ENCODE peak calls at places on chromosomes 1 and 21, in four cellular contexts. Y is PC-3, Q is brain microvascular endothelial cell, H is cardiac fibroblast. M is an unnamed sample.

GRCh38 chr21:42013338-42013737 is 3.2 kb upstream of the ZBTB21 start:
- DNase-seq in Y (no peak), Q (no peak), H (no peak), M (no peak)

GRCh38 chr1:52520149-52520548 is 32.7 kb downstream of the TUT4 start:
- DNase-seq in H (peak), Q (no peak), Y (no peak), M (peak)

GRCh38 chr1:29749546-29749945 is 513.2 kb downstream of the PTPRU start:
- DNase-seq in H (no peak), Q (no peak), Y (no peak), M (no peak)

GRCh38 chr21:21101911-21102310 is 103.7 kb downstream of the NCAM2 start:
- DNase-seq in H (peak), Y (peak), Q (peak), M (peak)

GRCh38 chr1:24189528-24189927 is 2.4 kb upstream of the IFNLR1 start:
- DNase-seq in Q (no peak), H (no peak), Y (no peak), M (no peak)

GRCh38 chr1:244173240-244173639 is 122.2 kb downstream of the ZBTB18 start:
- DNase-seq in Y (no peak), Q (no peak), H (no peak), M (no peak)

GRCh38 chr21:35095859-35096291 is 46.8 kb upstream of the RUNX1 start:
- DNase-seq in H (peak), Q (no peak), Y (no peak), M (peak)

GRCh38 chr21:42219606-42220137 is 732 bp downstream of the ABCG1 start:
- DNase-seq in H (no peak), Q (no peak), Y (no peak), M (no peak)

GRCh38 chr1:240258910-240259309 is 167.2 kb downstream of the FMN2 start:
- DNase-seq in Y (peak), Q (peak), H (peak), M (peak)

GRCh38 chr1:26582836-26583460 is 53.4 kb downstream of the RPS6KA1 start:
- DNase-seq in Q (peak), H (peak), Y (peak), M (peak)

GRCh38 chr1:181089777-181090505 is 1.4 kb downstream of the IER5 start:
- DNase-seq in Q (no peak), H (peak), Y (peak), M (peak)

GRCh38 chr1:237910834-237911233 is 20.1 kb upstream of the ZP4 start:
- DNase-seq in Y (no peak), H (no peak), Q (no peak), M (no peak)

GRCh38 chr1:231196728-231197127 is 34.9 kb downstream of the TRIM67 start:
- DNase-seq in Q (no peak), Y (no peak), H (no peak), M (no peak)

GRCh38 chr1:209583408-209583807 is at the start of gene CAMK1G:
- DNase-seq in Y (peak), H (peak), Q (peak), M (peak)

GRCh38 chr1:67138813-67139539 is 4.2 kb upstream of the C1orf141 start:
- DNase-seq in Y (no peak), Q (no peak), H (no peak), M (no peak)

GRCh38 chr1:69737527-69738176 is 169.9 kb downstream of the LRRC7 start:
- DNase-seq in Q (peak), H (peak), Y (peak), M (peak)

GRCh38 chr1:204726478-204726877 is 40.9 kb upstream of the LRRN2 start:
- DNase-seq in Q (peak), Y (peak), H (peak), M (peak)

GRCh38 chr1:37741662-37742061 is 23.3 kb downstream of the EPHA10 start:
- DNase-seq in Q (no peak), H (no peak), Y (no peak), M (no peak)

GRCh38 chr1:6622396-6623152 is 2.1 kb upstream of the THAP3 start:
- DNase-seq in Y (no peak), Q (no peak), H (no peak), M (no peak)

GRCh38 chr1:203346755-203347102 is 4.2 kb downstream of the FMOD start:
- DNase-seq in Q (no peak), H (no peak), Y (no peak), M (no peak)

GRCh38 chr1:70486676-70487470 is 75.8 kb downstream of the CTH start:
- DNase-seq in Q (peak), H (peak), Y (peak), M (peak)

GRCh38 chr1:201511925-201512539 is 5.1 kb upstream of the CSRP1 start:
- DNase-seq in Q (no peak), H (no peak), Y (peak), M (no peak)

GRCh38 chr1:3746389-3746783 is 5.9 kb upstream of the CCDC27 start:
- DNase-seq in Y (peak), H (no peak), Q (no peak), M (no peak)

GRCh38 chr1:28317014-28317413 is 11.8 kb upstream of the MED18 start:
- DNase-seq in Q (no peak), H (no peak), Y (peak), M (no peak)

GRCh38 chr1:18407166-18408045 is 73.3 kb upstream of the KLHDC7A start:
- DNase-seq in H (no peak), Y (peak), Q (no peak), M (no peak)

GRCh38 chr1:208112380-208112779 is 131.8 kb downstream of the PLXNA2 start:
- DNase-seq in Y (no peak), H (no peak), Q (no peak), M (no peak)

GRCh38 chr1:28036431-28036830 is 52.0 kb downstream of the EYA3 start:
- DNase-seq in Q (no peak), Y (peak), H (no peak), M (no peak)

GRCh38 chr1:116379674-116380498 is 6.8 kb downstream of the ATP1A1 start:
- DNase-seq in Y (no peak), H (no peak), Q (no peak), M (no peak)

GRCh38 chr1:21834094-21834493 is 22.0 kb downstream of the LDLRAD2 start:
- DNase-seq in H (no peak), Q (no peak), Y (no peak), M (no peak)
- TF ChIP-seq CTCF in H (no peak), Q (peak), Y (peak), M (no peak)

GRCh38 chr21:45480701-45481500 is 61.3 kb downstream of the SLC19A1 start:
- DNase-seq in Q (no peak), H (no peak), Y (no peak), M (no peak)

GRCh38 chr21:45481977-45482898 is 60.0 kb downstream of the SLC19A1 start:
- DNase-seq in Q (no peak), H (no peak), Y (no peak), M (no peak)

GRCh38 chr21:45484318-45484717 is 57.9 kb downstream of the SLC19A1 start:
- DNase-seq in Y (no peak), H (no peak), Q (no peak), M (no peak)

GRCh38 chr21:45481566-45481965 is 60.7 kb downstream of the SLC19A1 start:
- DNase-seq in Y (no peak), H (no peak), Q (no peak), M (no peak)

GRCh38 chr21:45482899-45483821 is 59.1 kb downstream of the SLC19A1 start:
- DNase-seq in Q (no peak), Y (no peak), H (no peak), M (no peak)
- H3K4me3 ChIP-seq in Q (no peak), Y (no peak), H (no peak), M (no peak)

DNA sequence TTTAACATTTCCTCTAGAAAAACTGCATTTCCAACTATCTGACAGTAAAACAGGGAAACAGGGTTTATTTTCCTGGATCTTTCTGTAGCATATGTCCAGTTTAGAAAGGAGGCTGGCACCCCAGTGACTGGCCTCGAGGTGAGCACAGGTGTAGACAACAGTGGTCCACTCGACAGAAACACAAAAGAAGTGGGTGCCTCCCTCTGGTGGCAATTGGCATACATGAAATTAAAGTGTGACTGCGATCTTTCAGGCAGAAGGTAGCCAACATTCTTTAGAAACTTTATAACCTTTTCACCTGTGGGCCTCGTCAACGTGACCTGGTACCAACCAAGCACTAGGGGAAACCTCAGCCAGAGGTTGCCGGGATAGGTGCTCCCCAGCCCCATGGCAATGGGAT is 44.0 kb downstream of the PCP4 start:
- DNase-seq in Y (peak), Q (no peak), H (no peak), M (no peak)
- TF ChIP-seq CTCF in Y (peak), Q (no peak), H (no peak), M (no peak)

GRCh38 chr1:32611859-32612188 is 38.5 kb downstream of the ZBTB8OS start:
- DNase-seq in Y (no peak), Q (no peak), H (no peak), M (no peak)
- H3K4me3 ChIP-seq in Y (peak), Q (peak), H (peak), M (peak)